ENCODE peak calls at places on chromosomes 2 and 18, in six cellular contexts. D is fibroblast of lung, X is upper lobe of right lung, T is PC-3, S is coronary artery, F is dorsolateral prefrontal cortex. I is an unnamed sample.

GRCh38 chr2:191840916-191841315 is 6.0 kb downstream of the CAVIN2 start:
- DNase-seq in D (no peak), X (no peak), T (no peak), S (no peak), F (no peak), I (no peak)

GRCh38 chr18:79769698-79770500 is 27.8 kb upstream of the KCNG2 start:
- DNase-seq in D (no peak), X (peak), T (no peak), S (no peak), F (no peak), I (no peak)

GRCh38 chr18:9097349-9097748 is 5.2 kb upstream of the NDUFV2 start:
- DNase-seq in D (no peak), X (no peak), T (no peak), S (no peak), F (no peak), I (no peak)

GRCh38 chr2:227482638-227483340 is 10.8 kb downstream of the AGFG1 start:
- DNase-seq in D (peak), X (no peak), T (peak), S (no peak), F (no peak), I (no peak)

GRCh38 chr2:134413430-134413829 is 159.6 kb downstream of the MGAT5 start:
- DNase-seq in D (peak), X (no peak), T (no peak), S (no peak), F (no peak), I (no peak)

GRCh38 chr2:8496079-8496478 is 185.8 kb upstream of the ID2 start:
- DNase-seq in D (no peak), X (no peak), T (no peak), S (no peak), F (no peak), I (no peak)

GRCh38 chr2:121529439-121530209 is 1.1 kb upstream of the RNU4ATAC start:
- DNase-seq in D (peak), X (no peak), T (peak), S (no peak), F (no peak), I (no peak)

GRCh38 chr2:55051026-55051866 is 995 bp upstream of the RTN4 start:
- DNase-seq in D (peak), X (no peak), T (peak), S (peak), F (no peak), I (no peak)

GRCh38 chr2:42961385-42961800 is 169.0 kb upstream of the HAAO start:
- DNase-seq in D (peak), X (no peak), T (no peak), S (peak), F (no peak), I (no peak)

GRCh38 chr2:42834161-42834560 is 41.8 kb upstream of the HAAO start:
- DNase-seq in D (no peak), X (peak), T (no peak), S (no peak), F (no peak), I (no peak)

GRCh38 chr2:42888321-42888720 is 95.9 kb upstream of the HAAO start:
- DNase-seq in D (peak), X (no peak), T (no peak), S (no peak), F (no peak), I (no peak)

GRCh38 chr2:1527153-1527992 is 114.1 kb downstream of the TPO start:
- DNase-seq in D (no peak), X (no peak), T (no peak), S (no peak), F (no peak), I (no peak)

GRCh38 chr2:28036307-28036706 is 145.8 kb downstream of the BABAM2 start:
- DNase-seq in D (no peak), X (no peak), T (no peak), S (no peak), F (no peak), I (no peak)

GRCh38 chr2:11411768-11412448 is 54.1 kb downstream of the E2F6 start:
- DNase-seq in D (peak), X (no peak), T (peak), S (no peak), F (peak), I (no peak)

GRCh38 chr18:79396431-79397287 is 929 bp downstream of the NFATC1 start:
- DNase-seq in D (peak), X (peak), T (peak), S (no peak), F (no peak), I (no peak)

GRCh38 chr2:167844714-167845530 is 402.5 kb downstream of the STK39 start:
- DNase-seq in D (no peak), X (no peak), T (peak), S (no peak), F (no peak), I (no peak)

GRCh38 chr2:112679484-112679883 is 33.7 kb downstream of the SLC20A1 start:
- DNase-seq in D (peak), X (no peak), T (peak), S (no peak), F (peak), I (no peak)

GRCh38 chr2:33323957-33324356 is 152.5 kb upstream of the RASGRP3 start:
- DNase-seq in D (peak), X (no peak), T (no peak), S (no peak), F (no peak), I (no peak)

GRCh38 chr2:233387667-233388528 is 33.6 kb downstream of the DGKD start:
- DNase-seq in D (peak), X (peak), T (no peak), S (peak), F (peak), I (no peak)

GRCh38 chr18:58336605-58337004 is 292.3 kb downstream of the ALPK2 start:
- DNase-seq in D (peak), X (no peak), T (no peak), S (no peak), F (no peak), I (no peak)

GRCh38 chr2:128317186-128317897 is 1.3 kb downstream of the HS6ST1 start:
- DNase-seq in D (no peak), X (peak), T (no peak), S (peak), F (peak), I (no peak)

GRCh38 chr2:181457741-181458425 is 697 bp downstream of the ITGA4 start:
- DNase-seq in D (peak), X (peak), T (no peak), S (peak), F (no peak), I (peak)

GRCh38 chr2:134261398-134262131 is 7.7 kb downstream of the MGAT5 start:
- DNase-seq in D (no peak), X (no peak), T (no peak), S (no peak), F (no peak), I (no peak)

GRCh38 chr18:74692367-74693013 is 94.8 kb downstream of the ZNF407 start:
- DNase-seq in D (no peak), X (no peak), T (no peak), S (no peak), F (no peak), I (no peak)

GRCh38 chr18:56574827-56575226 is 63.6 kb downstream of the TXNL1 start:
- DNase-seq in D (no peak), X (no peak), T (no peak), S (no peak), F (no peak), I (no peak)

GRCh38 chr2:241064008-241064801 is 37.9 kb downstream of the MTERF4 start:
- DNase-seq in D (no peak), X (peak), T (peak), S (no peak), F (peak), I (peak)

GRCh38 chr18:3914833-3915598 is 465.0 kb downstream of the TGIF1 start:
- DNase-seq in D (no peak), X (no peak), T (no peak), S (no peak), F (no peak), I (no peak)

GRCh38 chr18:7038330-7038846 is 79.2 kb downstream of the LAMA1 start:
- DNase-seq in D (peak), X (peak), T (peak), S (peak), F (no peak), I (no peak)

GRCh38 chr18:49023938-49024341 is 73.2 kb upstream of the SMAD7 start:
- DNase-seq in D (no peak), X (peak), T (no peak), S (peak), F (no peak), I (no peak)

GRCh38 chr2:124034265-124034664 is 9.2 kb downstream of the CNTNAP5 start:
- DNase-seq in D (no peak), X (no peak), T (peak), S (no peak), F (no peak), I (no peak)

GRCh38 chr2:51027442-51027841 is 4.5 kb downstream of the NRXN1 start:
- DNase-seq in D (no peak), X (no peak), T (no peak), S (no peak), F (no peak), I (no peak)

GRCh38 chr2:97781981-97782380 is 68.6 kb downstream of the ZAP70 start:
- DNase-seq in D (no peak), X (no peak), T (peak), S (no peak), F (no peak), I (no peak)

GRCh38 chr18:25661836-25662235 is 309.9 kb upstream of the ZNF521 start:
- DNase-seq in D (no peak), X (no peak), T (no peak), S (no peak), F (no peak), I (no peak)

GRCh38 chr2:150517951-150518680 is 30.6 kb upstream of the RND3 start:
- DNase-seq in D (peak), X (no peak), T (peak), S (no peak), F (no peak), I (no peak)

GRCh38 chr2:35821675-35822074 is 533.9 kb upstream of the CRIM1 start:
- DNase-seq in D (no peak), X (no peak), T (no peak), S (no peak), F (no peak), I (no peak)

GRCh38 chr2:186755066-186755465 is 61.2 kb downstream of the FAM171B start:
- DNase-seq in D (peak), X (no peak), T (no peak), S (no peak), F (no peak), I (no peak)

GRCh38 chr2:193331701-193332100 is 1137.0 kb upstream of the TMEFF2 start:
- DNase-seq in D (peak), X (no peak), T (no peak), S (no peak), F (no peak), I (no peak)

GRCh38 chr2:85797959-85798358 is 44.2 kb downstream of the ATOH8 start:
- DNase-seq in D (no peak), X (no peak), T (peak), S (peak), F (peak), I (no peak)

GRCh38 chr2:44462934-44463849 is 101.4 kb downstream of the CAMKMT start:
- DNase-seq in D (peak), X (no peak), T (no peak), S (no peak), F (no peak), I (no peak)
- TF ChIP-seq CTCF in D (no peak), X (no peak), T (no peak), S (no peak), F (no peak), I (no peak)

GRCh38 chr2:45890094-45890646 is 238.7 kb downstream of the PRKCE start:
- DNase-seq in D (no peak), X (no peak), T (no peak), S (no peak), F (no peak), I (no peak)

GRCh38 chr2:45889620-45890019 is 238.1 kb downstream of the PRKCE start:
- DNase-seq in D (no peak), X (no peak), T (no peak), S (no peak), F (no peak), I (no peak)

GRCh38 chr2:45888167-45888566 is 236.7 kb downstream of the PRKCE start:
- DNase-seq in D (peak), X (no peak), T (no peak), S (no peak), F (no peak), I (no peak)

GRCh38 chr2:45888641-45889040 is 237.2 kb downstream of the PRKCE start:
- DNase-seq in D (no peak), X (no peak), T (no peak), S (no peak), F (no peak), I (no peak)

DNA sequence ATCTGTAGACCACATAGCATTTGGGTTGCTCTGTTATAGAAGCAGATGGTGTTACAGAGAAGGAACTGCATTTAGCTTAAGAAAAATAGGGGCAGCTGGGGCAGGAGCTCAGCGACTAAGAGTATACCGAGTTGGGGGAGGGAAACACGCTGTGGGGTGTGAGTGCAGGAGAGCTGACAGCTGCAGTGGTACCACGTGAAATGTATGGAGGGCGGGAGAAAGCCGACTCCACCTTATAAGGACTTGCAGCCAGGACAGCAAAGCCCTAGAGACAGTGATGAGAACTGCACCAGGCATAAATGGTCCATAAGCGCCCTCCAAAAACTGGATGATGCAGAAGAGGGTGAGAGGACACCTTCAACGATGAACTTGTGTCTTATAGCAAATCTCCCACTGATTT is 237.6 kb downstream of the PRKCE start:
- DNase-seq in D (peak), X (no peak), T (no peak), S (no peak), F (peak), I (peak)
- H3K27ac ChIP-seq in D (no peak), X (peak), T (no peak), S (peak), F (peak), I (no peak)

GRCh38 chr2:170823800-170824153 is 7.1 kb downstream of the GAD1 start:
- DNase-seq in D (no peak), X (no peak), T (no peak), S (no peak), F (no peak), I (no peak)

GRCh38 chr2:170820647-170821630 is 4.3 kb downstream of the GAD1 start:
- DNase-seq in D (no peak), X (no peak), T (no peak), S (no peak), F (no peak), I (no peak)

GRCh38 chr2:170821631-170822291 is 5.1 kb downstream of the GAD1 start:
- DNase-seq in D (no peak), X (no peak), T (no peak), S (no peak), F (no peak), I (no peak)

GRCh38 chr2:170822885-170823799 is 6.5 kb downstream of the GAD1 start:
- DNase-seq in D (no peak), X (no peak), T (no peak), S (no peak), F (no peak), I (no peak)

DNA sequence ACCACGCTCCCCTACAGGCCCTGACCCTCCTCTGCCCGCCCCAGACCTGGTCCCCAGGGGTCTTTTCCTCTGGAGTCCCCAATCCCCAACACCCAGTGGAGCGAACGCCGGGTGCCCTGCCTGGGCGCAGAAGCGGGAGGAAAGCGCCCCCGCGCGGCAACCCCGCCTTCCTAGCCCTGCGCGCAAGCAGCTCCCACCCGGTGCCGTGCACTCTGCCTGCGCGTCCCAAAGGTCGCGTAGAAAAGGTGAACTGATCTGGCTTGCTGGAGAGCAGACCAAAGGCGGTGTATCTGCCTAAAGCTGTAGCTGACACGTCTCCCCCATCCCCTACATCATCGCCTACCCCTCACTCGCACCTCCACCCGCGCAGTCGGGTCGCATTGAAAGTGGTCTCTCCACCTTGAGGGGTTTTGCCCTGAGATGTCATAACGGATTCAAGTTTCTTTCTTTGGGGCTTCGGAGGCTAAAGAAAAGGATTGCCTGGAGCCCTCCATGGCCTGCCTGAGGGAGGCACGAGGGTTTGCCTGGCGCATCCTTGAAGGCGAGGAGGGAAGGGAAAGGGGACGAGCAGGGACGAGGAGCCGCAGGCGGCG is 5.7 kb downstream of the GAD1 start:
- DNase-seq in D (no peak), X (no peak), T (no peak), S (no peak), F (no peak), I (no peak)
- TF ChIP-seq CTCF in D (peak), X (peak), T (no peak), S (no peak), F (no peak), I (peak)

DNA sequence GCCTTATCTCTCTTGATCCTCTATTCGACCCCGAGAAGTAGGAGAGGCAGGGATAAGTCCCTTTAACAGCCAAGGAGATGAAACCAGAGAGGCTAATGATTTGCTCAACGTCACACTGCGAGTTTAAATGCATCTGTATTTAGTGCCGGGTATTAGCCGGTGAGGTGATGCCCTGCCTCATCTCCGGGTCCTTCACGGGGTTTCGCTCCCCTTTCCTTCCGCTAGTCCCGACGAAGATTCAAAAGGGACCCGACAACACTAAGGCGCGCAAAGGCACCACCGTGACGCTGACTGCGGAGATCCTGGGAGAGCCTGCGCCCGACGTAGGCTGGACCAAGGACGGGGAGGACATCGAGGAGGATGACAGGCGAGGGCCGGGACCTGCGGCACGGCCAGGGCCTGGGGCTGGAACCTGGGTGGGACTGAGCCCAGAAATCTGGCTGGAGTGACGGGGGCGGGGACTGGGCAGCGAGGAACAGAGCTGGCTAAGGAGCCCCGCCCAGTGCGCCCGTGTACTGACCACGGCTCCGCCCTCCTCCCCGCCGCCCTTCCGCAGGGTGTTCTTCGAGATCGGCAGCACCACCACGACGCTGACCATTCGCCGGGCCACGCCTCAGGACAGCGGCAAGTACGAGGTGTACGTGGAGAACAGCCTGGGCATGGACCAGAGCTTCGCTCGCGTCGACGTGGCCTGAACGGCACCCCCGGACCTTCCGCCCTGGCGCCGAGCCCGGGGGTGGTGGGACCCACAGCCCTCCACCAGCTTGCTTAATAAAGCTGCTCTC is 1.0 kb upstream of the GMPPA start:
- DNase-seq in D (peak), X (peak), T (peak), S (peak), F (peak), I (no peak)
- H3K27ac ChIP-seq in D (peak), X (peak), T (peak), S (peak), F (peak), I (no peak)

DNA sequence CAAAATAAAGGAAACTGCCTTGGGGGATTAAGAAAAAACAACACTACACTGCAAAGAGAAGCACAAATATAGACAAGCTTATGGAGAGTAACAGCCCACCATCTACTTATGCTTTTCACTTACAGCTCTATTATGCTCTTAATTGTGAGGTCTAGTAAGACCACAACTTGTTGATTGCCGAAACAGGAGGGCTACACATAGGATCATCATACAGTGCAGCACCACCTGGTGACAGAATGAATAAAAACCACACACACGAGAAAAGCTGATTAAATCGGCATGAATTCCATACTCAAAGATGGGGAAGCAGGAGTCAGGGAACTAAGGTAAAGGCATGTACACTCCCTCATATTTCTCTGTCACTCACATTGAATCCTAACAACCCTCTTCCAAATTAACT is 259.2 kb downstream of the IKZF2 start:
- DNase-seq in D (peak), X (no peak), T (peak), S (no peak), F (no peak), I (no peak)
- TF ChIP-seq CTCF in D (peak), X (no peak), T (peak), S (no peak), F (peak), I (no peak)

DNA sequence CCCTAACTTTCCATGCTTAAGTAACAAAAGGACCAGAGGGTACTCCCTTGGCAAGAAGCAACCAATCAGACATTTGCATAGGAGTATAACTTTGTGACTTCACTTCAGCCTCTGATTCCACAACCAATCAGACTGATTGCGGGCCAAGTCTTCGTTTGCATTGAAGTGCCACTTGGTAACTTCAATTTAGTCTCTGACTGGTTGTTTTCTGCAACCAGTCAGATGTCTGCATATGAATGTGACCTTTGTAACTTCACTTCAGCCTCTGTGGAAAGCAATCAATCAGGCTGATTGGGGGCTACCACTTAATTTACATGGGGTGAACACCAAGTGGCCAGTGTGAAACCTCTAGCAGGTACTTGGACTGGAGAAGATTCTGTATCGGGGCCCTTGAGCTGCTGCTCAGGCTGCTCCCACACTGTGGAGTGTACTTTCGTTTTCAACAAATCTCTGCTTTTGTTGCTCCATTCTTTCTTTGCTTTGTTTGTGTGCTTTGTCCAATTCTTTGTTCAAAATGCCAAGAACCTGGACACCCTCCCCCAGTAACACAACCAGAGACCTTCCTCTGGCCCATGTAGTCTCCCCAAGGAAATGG is 241.5 kb downstream of the ACKR3 start:
- DNase-seq in D (no peak), X (no peak), T (no peak), S (peak), F (no peak), I (no peak)
- H3K27ac ChIP-seq in D (no peak), X (no peak), T (no peak), S (no peak), F (no peak), I (no peak)

I was measured in CD4-positive, alpha-beta T cell.